ENCODE peak calls at places on chromosomes 7 and 10, in four cellular contexts. X is lower lobe of right lung, U is GM20000, O is cardiac fibroblast. K is an unnamed sample.

GRCh38 chr7:134562136-134562535 is 13.2 kb downstream of the AKR1B15 start:
- DNase-seq in U (no peak), O (peak), X (no peak), K (no peak)

GRCh38 chr10:74206727-74207126 is 55.7 kb downstream of the ADK start:
- DNase-seq in X (no peak), O (no peak), U (no peak), K (no peak)

GRCh38 chr10:1230592-1231275 is 174.5 kb downstream of the WDR37 start:
- DNase-seq in U (no peak), X (no peak), O (no peak), K (no peak)

GRCh38 chr10:86687750-86688149 is 19.4 kb downstream of the LDB3 start:
- DNase-seq in X (no peak), U (no peak), O (peak), K (no peak)

GRCh38 chr10:133035952-133036351 is 51.8 kb upstream of the ADGRA1 start:
- DNase-seq in O (no peak), U (no peak), X (no peak), K (no peak)

GRCh38 chr10:34454590-34455289 is 360.4 kb downstream of the PARD3 start:
- DNase-seq in O (peak), X (no peak), U (no peak), K (no peak)

GRCh38 chr7:81008901-81009300 is 90.0 kb upstream of the SEMA3C start:
- DNase-seq in U (no peak), X (no peak), O (no peak), K (no peak)

GRCh38 chr7:80542398-80542797 is 30.5 kb upstream of the GNAT3 start:
- DNase-seq in U (no peak), O (peak), X (no peak), K (no peak)

GRCh38 chr7:2379161-2379560 is 24.2 kb upstream of the CHST12 start:
- DNase-seq in O (no peak), X (no peak), U (no peak), K (no peak)

GRCh38 chr7:35725280-35725680 is 30.3 kb upstream of the HERPUD2 start:
- DNase-seq in U (peak), X (no peak), O (no peak), K (peak)

GRCh38 chr7:23410446-23411183 is 59.7 kb downstream of the IGF2BP3 start:
- DNase-seq in O (no peak), U (peak), X (no peak), K (no peak)

GRCh38 chr10:126115861-126116260 is 219.5 kb downstream of the FANK1 start:
- DNase-seq in U (no peak), X (no peak), O (no peak), K (no peak)

GRCh38 chr10:88254091-88254490 is 329.0 kb downstream of the RNLS start:
- DNase-seq in X (no peak), O (peak), U (no peak), K (no peak)

GRCh38 chr10:128102480-128103228 is 23.6 kb downstream of the MKI67 start:
- DNase-seq in U (no peak), X (peak), O (no peak), K (peak)

GRCh38 chr7:82044497-82045080 is 274.7 kb upstream of the HGF start:
- DNase-seq in U (peak), X (no peak), O (peak), K (no peak)

GRCh38 chr7:29565186-29565540 is 1.5 kb downstream of the PRR15 start:
- DNase-seq in U (no peak), X (no peak), O (no peak), K (no peak)

GRCh38 chr7:155234950-155235789 is 62.5 kb upstream of the INSIG1 start:
- DNase-seq in X (peak), U (no peak), O (no peak), K (no peak)

GRCh38 chr10:97171001-97171400 is 14.8 kb downstream of the SLIT1 start:
- DNase-seq in O (no peak), X (no peak), U (no peak), K (no peak)

GRCh38 chr7:24129597-24129996 is 154.4 kb upstream of the NPY start:
- DNase-seq in O (no peak), U (no peak), X (no peak), K (no peak)

GRCh38 chr10:30348378-30348776 is 701 bp downstream of the MTPAP start:
- DNase-seq in U (no peak), X (no peak), O (no peak), K (no peak)

GRCh38 chr7:106050743-106051110 is 61.4 kb downstream of the SYPL1 start:
- DNase-seq in U (no peak), X (no peak), O (peak), K (no peak)

GRCh38 chr7:79319369-79319768 is 134.1 kb downstream of the MAGI2 start:
- DNase-seq in O (peak), U (no peak), X (no peak), K (no peak)

GRCh38 chr10:43857206-43857952 is 208.7 kb upstream of the ZNF32 start:
- DNase-seq in X (no peak), O (peak), U (no peak), K (no peak)

GRCh38 chr7:3648276-3648675 is 347.2 kb downstream of the SDK1 start:
- DNase-seq in X (no peak), U (no peak), O (peak), K (no peak)

GRCh38 chr7:3650844-3651243 is 349.8 kb downstream of the SDK1 start:
- DNase-seq in X (no peak), U (no peak), O (peak), K (no peak)

GRCh38 chr7:3649678-3650445 is 348.8 kb downstream of the SDK1 start:
- DNase-seq in U (no peak), O (peak), X (no peak), K (no peak)

DNA sequence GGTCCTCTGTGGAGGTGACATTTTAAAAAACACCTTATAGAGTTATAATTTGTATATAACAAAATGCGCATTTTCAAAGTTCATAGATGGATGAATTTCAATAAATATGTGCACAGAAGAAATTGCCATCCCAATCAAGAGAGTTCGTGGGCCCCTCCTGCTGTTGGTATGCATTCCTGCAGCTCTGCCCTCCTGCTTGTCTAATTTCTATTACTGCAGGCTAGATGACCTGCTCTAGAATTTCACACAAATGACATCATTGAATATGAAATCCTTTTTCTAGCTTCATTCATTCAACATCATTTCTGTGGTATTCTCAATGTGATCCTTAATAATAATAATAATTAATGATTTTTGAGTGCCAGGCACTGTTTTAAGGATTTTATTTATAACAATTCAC is 348.2 kb downstream of the SDK1 start:
- DNase-seq in X (no peak), O (peak), U (no peak), K (no peak)
- TF ChIP-seq CTCF in X (no peak), O (peak), U (no peak), K (no peak)

DNA sequence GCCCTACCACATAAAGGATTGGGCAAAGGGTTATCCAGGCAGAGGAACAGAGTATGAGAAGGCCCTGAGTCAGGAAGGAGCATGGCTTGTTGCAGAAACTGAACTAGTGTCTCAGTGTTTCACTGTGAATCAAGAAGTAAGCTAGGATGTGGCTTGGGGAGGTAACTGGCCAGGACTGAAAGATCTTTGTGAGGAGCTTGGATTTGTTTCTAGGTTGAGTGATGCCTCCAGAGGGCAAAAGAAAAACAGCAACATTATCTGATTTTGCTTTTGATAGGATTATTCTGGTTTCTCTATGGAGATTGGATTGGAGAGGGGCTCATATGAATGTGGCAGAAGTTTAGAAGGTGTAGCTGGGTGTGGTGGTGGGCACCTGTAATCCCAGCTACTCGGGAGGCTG is 137.9 kb upstream of the HDAC9 start:
- DNase-seq in X (no peak), O (peak), U (peak), K (no peak)
- TF ChIP-seq CTCF in X (no peak), O (peak), U (no peak), K (no peak)

GRCh38 chr7:91949221-91950009 is 8.8 kb downstream of the AKAP9 start:
- DNase-seq in O (peak), U (no peak), X (no peak), K (no peak)

GRCh38 chr7:91957236-91957635 is 16.6 kb downstream of the AKAP9 start:
- DNase-seq in X (no peak), O (no peak), U (no peak), K (no peak)

GRCh38 chr7:91959023-91959422 is 18.4 kb downstream of the AKAP9 start:
- DNase-seq in X (no peak), U (no peak), O (no peak), K (no peak)

GRCh38 chr7:91957823-91958222 is 17.2 kb downstream of the AKAP9 start:
- DNase-seq in O (peak), U (no peak), X (no peak), K (no peak)

DNA sequence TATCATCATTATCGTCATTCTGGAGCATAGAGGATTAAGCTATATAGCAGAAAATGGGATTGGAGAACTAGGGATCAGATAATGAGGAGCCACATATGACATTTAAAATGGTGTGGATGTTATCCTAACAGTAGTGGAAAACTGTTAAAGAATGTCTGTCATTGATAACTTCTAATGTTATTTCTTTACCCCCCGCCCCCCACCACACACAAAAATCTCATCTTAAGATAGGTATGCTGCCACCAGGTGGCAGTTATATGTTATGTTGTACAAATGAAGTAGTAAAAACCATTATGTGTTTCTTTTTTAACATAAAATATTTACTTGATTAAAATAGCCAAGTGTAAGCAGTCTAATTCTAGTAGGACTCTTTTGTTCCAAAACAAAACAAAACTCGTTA is 13.0 kb downstream of the AKAP9 start:
- DNase-seq in U (no peak), O (peak), X (no peak), K (peak)
- TF ChIP-seq CTCF in U (no peak), O (peak), X (no peak), K (no peak)

GRCh38 chr7:4657640-4658417 is 24.3 kb upstream of the FOXK1 start:
- DNase-seq in X (no peak), O (no peak), U (no peak), K (no peak)

GRCh38 chr7:4663239-4663638 is 18.9 kb upstream of the FOXK1 start:
- DNase-seq in U (no peak), O (no peak), X (no peak), K (no peak)

GRCh38 chr7:4655311-4655710 is 26.8 kb upstream of the FOXK1 start:
- DNase-seq in U (no peak), O (no peak), X (no peak), K (no peak)

GRCh38 chr7:4661871-4662270 is 20.2 kb upstream of the FOXK1 start:
- DNase-seq in U (no peak), X (no peak), O (no peak), K (no peak)

GRCh38 chr7:4659551-4660286 is 22.4 kb upstream of the FOXK1 start:
- DNase-seq in X (no peak), O (no peak), U (no peak), K (no peak)
- TF ChIP-seq CTCF in X (peak), O (peak), U (no peak), K (no peak)

DNA sequence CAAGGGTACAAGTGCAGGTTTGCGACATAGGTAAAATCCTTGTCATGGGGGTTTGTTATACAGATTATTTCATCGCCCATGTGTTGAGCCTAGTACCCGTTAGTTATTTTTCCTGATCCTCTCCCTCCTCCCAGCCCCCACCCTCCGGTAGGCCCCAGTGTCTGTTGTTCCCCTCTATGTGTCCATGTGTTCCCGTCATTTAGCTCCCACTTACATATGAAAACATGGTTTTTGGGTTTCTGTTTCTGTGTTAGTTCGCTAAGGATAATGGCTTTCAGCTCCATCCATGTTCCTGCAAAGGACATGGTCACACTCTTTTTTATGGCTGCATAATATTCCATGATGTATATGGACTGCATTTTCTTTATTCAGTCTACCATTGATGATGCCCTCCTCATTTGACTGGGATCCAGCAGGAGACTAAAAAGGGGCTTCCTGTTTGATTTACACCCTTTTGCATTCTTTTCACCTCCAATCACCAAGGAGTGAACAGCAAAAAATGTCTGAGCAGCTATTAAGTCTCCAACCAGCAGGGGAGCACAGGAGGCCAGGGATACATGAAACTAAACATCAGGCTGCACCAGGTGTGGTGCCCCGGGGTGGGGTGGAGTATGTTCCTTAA is 188.2 kb downstream of the SKIDA1 start:
- DNase-seq in O (peak), X (no peak), U (no peak), K (no peak)
- TF ChIP-seq CTCF in O (no peak), X (no peak), U (no peak), K (no peak)

GRCh38 chr7:1368682-1369571 is 90.3 kb downstream of the MICALL2 start:
- DNase-seq in X (no peak), O (no peak), U (peak), K (no peak)
- TF ChIP-seq CTCF in X (no peak), O (no peak), U (no peak), K (no peak)